ENCODE peak calls at places on chromosomes 2 and 18, in four cellular contexts. R is heart left ventricle, B is AG09309, D is right lobe of liver. T is an unnamed sample.

GRCh38 chr2:166343467-166343866 is 32.3 kb downstream of the SCN9A start:
- DNase-seq in D (no peak), B (no peak), R (no peak), T (no peak)

GRCh38 chr2:240881913-240882312 is 13.3 kb downstream of the AGXT start:
- DNase-seq in R (no peak), B (no peak), D (no peak), T (no peak)

GRCh38 chr2:236749346-236749745 is 179.7 kb downstream of the ACKR3 start:
- DNase-seq in D (no peak), R (no peak), B (no peak), T (peak)

GRCh38 chr18:38759457-38759856 is 1193.9 kb upstream of the CELF4 start:
- DNase-seq in D (no peak), R (no peak), B (no peak), T (no peak)

GRCh38 chr2:18684202-18685040 is 95.1 kb upstream of the NT5C1B start:
- DNase-seq in D (no peak), R (no peak), B (peak), T (peak)

GRCh38 chr18:31658670-31659573 is 25.5 kb downstream of the B4GALT6 start:
- DNase-seq in R (no peak), B (no peak), D (no peak), T (no peak)

GRCh38 chr2:134583997-134584520 is 134.7 kb downstream of the TMEM163 start:
- DNase-seq in R (no peak), B (no peak), D (no peak), T (no peak)

GRCh38 chr2:217099561-217099960 is 239.7 kb upstream of the TNP1 start:
- DNase-seq in B (no peak), D (no peak), R (peak), T (no peak)

GRCh38 chr18:55513199-55513598 is 74.8 kb downstream of the TCF4 start:
- DNase-seq in D (no peak), R (no peak), B (no peak), T (no peak)

GRCh38 chr2:50879457-50879856 is 152.5 kb downstream of the NRXN1 start:
- DNase-seq in B (no peak), R (no peak), D (no peak), T (no peak)

GRCh38 chr18:65750421-65751144 is at the start of gene CDH7:
- DNase-seq in R (no peak), D (no peak), B (no peak), T (no peak)

GRCh38 chr2:16686641-16687040 is 21.0 kb upstream of the CYRIA start:
- DNase-seq in B (no peak), R (no peak), D (no peak), T (no peak)

GRCh38 chr2:207682557-207682956 is 28.9 kb upstream of the CCNYL1 start:
- DNase-seq in D (no peak), B (no peak), R (no peak), T (no peak)

GRCh38 chr2:236158969-236159777 is 9.0 kb downstream of the GBX2 start:
- DNase-seq in R (no peak), B (no peak), D (no peak), T (no peak)

GRCh38 chr2:57899898-57900297 is 146.7 kb upstream of the VRK2 start:
- DNase-seq in R (no peak), D (no peak), B (no peak), T (no peak)

GRCh38 chr2:224561234-224562005 is 23.7 kb downstream of the CUL3 start:
- DNase-seq in D (no peak), B (no peak), R (no peak), T (no peak)

GRCh38 chr2:25491003-25491696 is 149.4 kb upstream of the DNMT3A start:
- DNase-seq in R (no peak), B (peak), D (no peak), T (no peak)

GRCh38 chr2:30631051-30631671 is 176.1 kb downstream of the CAPN13 start:
- DNase-seq in D (no peak), R (no peak), B (no peak), T (no peak)

GRCh38 chr2:64524604-64525322 is 635 bp downstream of the AFTPH start:
- DNase-seq in R (peak), D (no peak), B (no peak), T (no peak)

GRCh38 chr2:232522014-232522854 is 2.0 kb downstream of the PRSS56 start:
- DNase-seq in D (peak), B (no peak), R (peak), T (no peak)

GRCh38 chr2:30385327-30385726 is 61.7 kb upstream of the LCLAT1 start:
- DNase-seq in D (no peak), B (no peak), R (no peak), T (no peak)

GRCh38 chr18:21344860-21345259 is 102.8 kb downstream of the GREB1L start:
- DNase-seq in R (no peak), D (no peak), B (no peak), T (no peak)

GRCh38 chr18:25229858-25230257 is 122.1 kb downstream of the ZNF521 start:
- DNase-seq in R (no peak), D (no peak), B (no peak), T (no peak)

GRCh38 chr2:133266926-133267590 is 301.2 kb downstream of the NCKAP5 start:
- DNase-seq in B (no peak), D (peak), R (no peak), T (no peak)

GRCh38 chr18:26656944-26657536 is 108.7 kb upstream of the KCTD1 start:
- DNase-seq in D (peak), B (no peak), R (peak), T (no peak)

GRCh38 chr18:79597176-79598045 is 82.2 kb upstream of the CTDP1 start:
- DNase-seq in R (peak), D (peak), B (no peak), T (no peak)

GRCh38 chr18:76274470-76275289 is 220.4 kb downstream of the ZNF516 start:
- DNase-seq in B (no peak), D (no peak), R (no peak), T (no peak)
- TF ChIP-seq CTCF in B (no peak), D (peak), R (no peak), T (peak)

GRCh38 chr18:62784966-62785413 is 69.6 kb downstream of the PHLPP1 start:
- DNase-seq in R (peak), B (no peak), D (no peak), T (no peak)
- H3K4me3 ChIP-seq in R (no peak), B (no peak), D (no peak), T (no peak)

DNA sequence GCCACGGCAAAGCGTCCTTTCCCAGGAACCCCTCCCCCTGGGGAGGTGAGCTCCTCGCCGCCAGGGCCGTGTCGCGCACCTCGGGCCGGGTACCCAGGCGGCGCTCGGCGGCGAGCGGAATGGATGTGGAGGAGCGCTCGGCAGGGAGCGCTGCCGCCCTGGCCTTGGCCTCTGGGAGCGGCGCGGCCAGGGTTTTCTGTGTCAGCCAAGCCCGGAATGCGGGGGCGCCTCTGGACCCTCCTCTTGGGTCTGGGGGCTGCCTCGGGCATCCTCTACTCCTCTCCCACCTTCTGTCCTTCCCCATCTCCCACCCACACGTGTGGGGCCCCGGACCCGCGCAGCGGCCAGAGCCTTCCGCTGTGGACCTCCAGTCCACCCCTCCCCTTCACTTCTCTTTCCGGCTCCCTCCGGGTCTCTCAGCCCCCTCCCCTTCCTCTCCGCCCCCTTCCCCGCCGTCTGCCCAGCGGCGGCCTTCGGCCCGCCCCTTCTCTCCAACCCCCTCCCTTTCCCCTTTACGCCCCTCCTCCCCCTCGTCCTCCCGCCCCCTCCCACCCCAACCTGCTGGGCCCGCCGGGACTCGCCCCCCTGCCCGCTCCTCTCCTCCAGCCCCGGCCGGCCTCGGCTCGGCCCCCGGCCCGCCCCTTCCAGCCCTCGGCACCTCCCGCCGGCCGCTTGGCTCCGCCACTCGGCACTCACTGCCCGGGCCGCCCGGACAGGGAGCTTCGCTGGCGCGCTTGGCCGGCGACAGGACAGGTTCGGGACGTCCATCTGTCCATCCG is at the start of gene MERTK:
- DNase-seq in B (no peak), D (peak), R (peak), T (no peak)
- TF ChIP-seq CTCF in B (peak), D (peak), R (peak), T (peak)

GRCh38 chr2:15028406-15028805 is 395.9 kb downstream of the LRATD1 start:
- DNase-seq in B (no peak), D (no peak), R (no peak), T (no peak)
- H3K4me3 ChIP-seq in B (no peak), D (no peak), R (no peak), T (no peak)

DNA sequence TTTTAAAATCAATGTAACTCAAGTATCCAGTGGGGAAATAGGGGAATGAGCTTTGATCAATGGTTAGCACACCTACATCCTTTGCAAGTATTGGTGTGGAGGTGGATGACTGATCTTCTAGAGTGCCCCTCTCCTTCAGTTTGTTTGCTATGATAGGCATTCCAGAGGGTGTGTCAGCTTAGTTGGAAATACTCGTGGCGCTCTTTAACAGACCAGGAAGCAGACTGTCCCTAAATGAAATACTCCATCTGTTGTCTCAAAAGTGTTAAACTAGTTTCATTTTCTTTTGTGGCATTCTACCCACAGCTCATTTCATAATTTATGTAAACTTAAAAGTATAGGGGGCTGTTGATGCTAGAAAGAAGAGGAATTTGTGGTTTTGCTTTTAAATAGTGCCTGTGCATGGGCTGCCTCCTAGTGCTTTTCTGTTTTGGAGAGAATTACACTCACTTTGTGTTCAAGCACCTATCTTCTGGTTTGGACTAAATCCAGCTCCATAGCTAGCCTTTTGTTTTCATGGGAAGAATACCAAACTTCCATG is 66.2 kb downstream of the STAT1 start:
- DNase-seq in R (no peak), D (no peak), B (no peak), T (peak)
- TF ChIP-seq CTCF in R (no peak), D (peak), B (peak), T (peak)

DNA sequence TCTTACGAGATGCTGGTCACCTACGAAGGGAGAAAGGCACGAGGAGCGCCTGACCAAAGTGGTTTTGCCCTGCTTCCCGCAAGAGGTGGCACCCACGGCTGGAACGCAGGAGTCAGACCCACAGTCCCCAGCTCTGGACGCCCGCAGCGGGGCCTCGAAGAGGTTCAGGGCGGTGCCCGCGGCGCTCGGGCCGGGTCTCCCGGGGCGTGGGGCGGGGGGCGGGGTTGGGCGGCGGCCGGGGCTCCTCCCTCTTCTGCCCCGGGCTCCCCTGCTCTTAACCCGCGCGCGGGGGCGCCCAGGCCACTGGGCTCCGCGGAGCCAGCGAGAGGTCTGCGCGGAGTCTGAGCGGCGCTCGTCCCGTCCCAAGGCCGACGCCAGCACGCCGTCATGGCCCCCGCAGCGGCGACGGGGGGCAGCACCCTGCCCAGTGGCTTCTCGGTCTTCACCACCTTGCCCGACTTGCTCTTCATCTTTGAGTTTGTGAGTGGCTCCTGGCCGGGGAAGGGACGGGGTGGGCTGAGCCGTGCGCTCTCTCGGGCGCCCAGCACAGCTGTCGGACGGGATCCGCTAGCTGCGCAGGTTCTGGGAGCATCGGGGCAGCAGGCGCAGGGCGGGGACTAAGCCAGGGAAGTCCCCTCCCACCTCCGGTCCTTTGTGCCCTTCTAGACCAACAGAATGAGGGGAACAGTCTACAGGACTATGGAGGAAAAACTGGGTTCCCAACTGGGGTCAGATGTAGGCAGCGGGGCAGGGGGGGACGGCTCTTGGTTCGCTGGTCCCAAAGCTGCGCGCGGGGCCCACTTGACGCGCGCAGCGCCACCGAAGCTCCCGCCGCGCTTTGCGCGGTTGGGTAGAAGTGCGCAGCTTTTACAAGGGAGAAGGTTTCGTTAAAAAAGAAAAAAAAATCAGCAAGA is at the start of gene MAL:
- DNase-seq in B (no peak), D (no peak), R (no peak), T (no peak)
- H3K4me3 ChIP-seq in B (no peak), D (no peak), R (peak), T (no peak)

GRCh38 chr2:43219383-43220228 is 6.8 kb downstream of the ZFP36L2 start:
- DNase-seq in R (peak), D (peak), B (no peak), T (no peak)
- TF ChIP-seq CTCF in R (no peak), D (no peak), B (peak), T (no peak)

T was measured in BJ.